ENCODE peak calls at places on chromosomes 4 and X, in nine cellular contexts. One of them, this sample, is unnamed.

GRCh38 chr4:35800669-35801068 is 443.6 kb downstream of the ARAP2 start:
- DNase-seq in kidney: peak
- DNase-seq in neural progenitor cell: no peak
- DNase-seq in adipocyte: no peak
- DNase-seq in PC-3: no peak
- DNase-seq in GM23248: no peak
- DNase-seq in astrocyte: no peak
- DNase-seq in endodermal cell: no peak
- DNase-seq in fibroblast of lung: no peak
- DNase-seq in this sample: no peak

GRCh38 chr4:125728568-125728967 is 413.8 kb downstream of the FAT4 start:
- DNase-seq in kidney: no peak
- DNase-seq in neural progenitor cell: peak
- DNase-seq in adipocyte: peak
- DNase-seq in PC-3: peak
- DNase-seq in GM23248: peak
- DNase-seq in astrocyte: peak
- DNase-seq in endodermal cell: peak
- DNase-seq in fibroblast of lung: peak
- DNase-seq in this sample: no peak

GRCh38 chr4:141680060-141680459 is 43.7 kb downstream of the IL15 start:
- DNase-seq in kidney: no peak
- DNase-seq in neural progenitor cell: no peak
- DNase-seq in adipocyte: no peak
- DNase-seq in PC-3: no peak
- DNase-seq in GM23248: no peak
- DNase-seq in astrocyte: no peak
- DNase-seq in endodermal cell: no peak
- DNase-seq in fibroblast of lung: no peak
- DNase-seq in this sample: no peak

GRCh38 chr4:153655004-153655541 is 29.0 kb upstream of the TLR2 start:
- DNase-seq in kidney: no peak
- DNase-seq in neural progenitor cell: no peak
- DNase-seq in adipocyte: no peak
- DNase-seq in PC-3: no peak
- DNase-seq in GM23248: no peak
- DNase-seq in astrocyte: no peak
- DNase-seq in endodermal cell: no peak
- DNase-seq in fibroblast of lung: no peak
- DNase-seq in this sample: no peak

GRCh38 chr4:185426960-185427688 is 1.4 kb upstream of the UFSP2 start:
- DNase-seq in kidney: peak
- DNase-seq in neural progenitor cell: no peak
- DNase-seq in adipocyte: no peak
- DNase-seq in PC-3: no peak
- DNase-seq in GM23248: no peak
- DNase-seq in astrocyte: no peak
- DNase-seq in endodermal cell: no peak
- DNase-seq in fibroblast of lung: no peak
- DNase-seq in this sample: no peak

GRCh38 chr4:126455865-126456264 is 1141.1 kb downstream of the FAT4 start:
- DNase-seq in kidney: no peak
- DNase-seq in neural progenitor cell: no peak
- DNase-seq in adipocyte: no peak
- DNase-seq in PC-3: no peak
- DNase-seq in GM23248: no peak
- DNase-seq in astrocyte: no peak
- DNase-seq in endodermal cell: no peak
- DNase-seq in fibroblast of lung: no peak
- DNase-seq in this sample: no peak

GRCh38 chrX:50211510-50211909 is 6.9 kb downstream of the CCNB3 start:
- DNase-seq in kidney: no peak
- DNase-seq in neural progenitor cell: peak
- DNase-seq in adipocyte: peak
- DNase-seq in PC-3: peak
- DNase-seq in GM23248: peak
- DNase-seq in astrocyte: no peak
- DNase-seq in endodermal cell: peak
- DNase-seq in fibroblast of lung: no peak
- DNase-seq in this sample: no peak

GRCh38 chr4:7890635-7891393 is 48.8 kb downstream of the AFAP1 start:
- DNase-seq in kidney: no peak
- DNase-seq in neural progenitor cell: no peak
- DNase-seq in adipocyte: peak
- DNase-seq in PC-3: peak
- DNase-seq in GM23248: peak
- DNase-seq in astrocyte: peak
- DNase-seq in endodermal cell: no peak
- DNase-seq in fibroblast of lung: peak
- DNase-seq in this sample: no peak

DNA sequence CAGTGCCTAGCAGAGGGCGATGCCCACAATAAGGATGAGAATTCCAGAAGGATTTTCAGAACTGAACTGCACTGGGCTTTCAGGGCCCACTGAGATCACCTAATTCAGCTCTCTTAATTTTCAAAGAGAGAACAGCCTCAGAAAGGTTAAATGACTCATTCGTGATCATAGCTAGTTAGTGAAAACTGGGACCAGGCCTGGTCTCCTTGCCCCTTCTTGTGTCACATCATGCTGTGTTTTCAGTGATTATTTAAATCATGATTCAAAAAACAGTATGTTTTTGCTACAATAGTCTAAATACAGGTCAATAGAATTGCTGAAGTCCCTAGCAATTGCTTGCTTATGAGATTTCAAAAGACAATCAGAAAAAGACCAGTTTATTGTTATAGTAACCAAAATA is 136.4 kb upstream of the PLAC1 start:
- DNase-seq in kidney: no peak
- DNase-seq in neural progenitor cell: no peak
- DNase-seq in adipocyte: no peak
- DNase-seq in PC-3: peak
- DNase-seq in GM23248: peak
- DNase-seq in astrocyte: no peak
- DNase-seq in endodermal cell: no peak
- DNase-seq in fibroblast of lung: no peak
- DNase-seq in this sample: no peak
- H3K9ac ChIP-seq in kidney: no peak
- H3K9ac ChIP-seq in neural progenitor cell: no peak
- H3K9ac ChIP-seq in adipocyte: no peak
- H3K9ac ChIP-seq in PC-3: no peak
- H3K9ac ChIP-seq in GM23248: peak
- H3K9ac ChIP-seq in astrocyte: no peak
- H3K9ac ChIP-seq in endodermal cell: no peak
- H3K9ac ChIP-seq in fibroblast of lung: no peak
- H3K9ac ChIP-seq in this sample: no peak

GRCh38 chr4:87679449-87680169 is 29.5 kb downstream of the DMP1 start:
- DNase-seq in kidney: no peak
- DNase-seq in neural progenitor cell: peak
- DNase-seq in adipocyte: peak
- DNase-seq in PC-3: peak
- DNase-seq in GM23248: peak
- DNase-seq in astrocyte: peak
- DNase-seq in endodermal cell: peak
- DNase-seq in fibroblast of lung: peak
- DNase-seq in this sample: no peak

GRCh38 chr4:87677731-87678130 is 27.7 kb downstream of the DMP1 start:
- DNase-seq in kidney: no peak
- DNase-seq in neural progenitor cell: no peak
- DNase-seq in adipocyte: no peak
- DNase-seq in PC-3: no peak
- DNase-seq in GM23248: no peak
- DNase-seq in astrocyte: no peak
- DNase-seq in endodermal cell: no peak
- DNase-seq in fibroblast of lung: no peak
- DNase-seq in this sample: no peak

GRCh38 chr4:87680271-87680670 is 30.2 kb downstream of the DMP1 start:
- DNase-seq in kidney: no peak
- DNase-seq in neural progenitor cell: peak
- DNase-seq in adipocyte: no peak
- DNase-seq in PC-3: no peak
- DNase-seq in GM23248: no peak
- DNase-seq in astrocyte: no peak
- DNase-seq in endodermal cell: no peak
- DNase-seq in fibroblast of lung: no peak
- DNase-seq in this sample: no peak
- H3K9ac ChIP-seq in kidney: no peak
- H3K9ac ChIP-seq in neural progenitor cell: no peak
- H3K9ac ChIP-seq in adipocyte: no peak
- H3K9ac ChIP-seq in PC-3: no peak
- H3K9ac ChIP-seq in GM23248: no peak
- H3K9ac ChIP-seq in astrocyte: no peak
- H3K9ac ChIP-seq in endodermal cell: no peak
- H3K9ac ChIP-seq in fibroblast of lung: no peak
- H3K9ac ChIP-seq in this sample: no peak

GRCh38 chr4:138561276-138561880 is 319.2 kb upstream of the SLC7A11 start:
- DNase-seq in kidney: peak
- DNase-seq in neural progenitor cell: no peak
- DNase-seq in adipocyte: no peak
- DNase-seq in PC-3: no peak
- DNase-seq in GM23248: no peak
- DNase-seq in astrocyte: no peak
- DNase-seq in endodermal cell: no peak
- DNase-seq in fibroblast of lung: no peak
- DNase-seq in this sample: no peak

GRCh38 chr4:138561906-138562305 is 319.8 kb upstream of the SLC7A11 start:
- DNase-seq in kidney: peak
- DNase-seq in neural progenitor cell: no peak
- DNase-seq in adipocyte: no peak
- DNase-seq in PC-3: no peak
- DNase-seq in GM23248: no peak
- DNase-seq in astrocyte: no peak
- DNase-seq in endodermal cell: no peak
- DNase-seq in fibroblast of lung: no peak
- DNase-seq in this sample: no peak

GRCh38 chr4:138560448-138560847 is 318.3 kb upstream of the SLC7A11 start:
- DNase-seq in kidney: no peak
- DNase-seq in neural progenitor cell: no peak
- DNase-seq in adipocyte: no peak
- DNase-seq in PC-3: no peak
- DNase-seq in GM23248: no peak
- DNase-seq in astrocyte: no peak
- DNase-seq in endodermal cell: peak
- DNase-seq in fibroblast of lung: no peak
- DNase-seq in this sample: no peak

GRCh38 chr4:138558886-138559285 is 316.7 kb upstream of the SLC7A11 start:
- DNase-seq in kidney: no peak
- DNase-seq in neural progenitor cell: no peak
- DNase-seq in adipocyte: peak
- DNase-seq in PC-3: no peak
- DNase-seq in GM23248: no peak
- DNase-seq in astrocyte: no peak
- DNase-seq in endodermal cell: no peak
- DNase-seq in fibroblast of lung: no peak
- DNase-seq in this sample: no peak

DNA sequence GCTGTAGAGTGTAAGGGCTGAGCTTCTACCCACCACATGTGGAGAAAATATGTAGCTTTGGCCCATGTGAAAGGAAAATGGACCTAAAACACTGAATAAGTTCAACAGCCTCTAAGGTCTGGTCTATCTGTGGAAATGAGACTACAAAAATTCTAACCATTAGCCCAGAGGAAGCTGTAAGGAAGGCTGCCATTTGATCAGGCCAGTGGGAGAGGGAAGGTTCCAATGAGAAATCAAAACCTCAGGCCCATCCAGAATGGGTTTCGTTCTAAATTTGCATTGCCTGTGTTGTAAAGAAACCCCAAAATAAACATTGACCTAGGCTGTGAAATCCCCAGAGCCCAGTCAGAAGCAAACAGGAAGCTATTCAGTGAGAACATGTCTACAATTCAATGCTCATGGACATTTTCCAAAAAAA is 320.4 kb upstream of the SLC7A11 start:
- DNase-seq in kidney: no peak
- DNase-seq in neural progenitor cell: no peak
- DNase-seq in adipocyte: no peak
- DNase-seq in PC-3: peak
- DNase-seq in GM23248: no peak
- DNase-seq in astrocyte: peak
- DNase-seq in endodermal cell: no peak
- DNase-seq in fibroblast of lung: peak
- DNase-seq in this sample: no peak
- H3K9ac ChIP-seq in kidney: no peak
- H3K9ac ChIP-seq in neural progenitor cell: no peak
- H3K9ac ChIP-seq in adipocyte: no peak
- H3K9ac ChIP-seq in PC-3: peak
- H3K9ac ChIP-seq in GM23248: no peak
- H3K9ac ChIP-seq in astrocyte: no peak
- H3K9ac ChIP-seq in endodermal cell: no peak
- H3K9ac ChIP-seq in fibroblast of lung: no peak
- H3K9ac ChIP-seq in this sample: no peak

GRCh38 chr4:173508386-173509002 is 21.5 kb downstream of the HAND2 start:
- DNase-seq in kidney: no peak
- DNase-seq in neural progenitor cell: peak
- DNase-seq in adipocyte: no peak
- DNase-seq in PC-3: no peak
- DNase-seq in GM23248: peak
- DNase-seq in astrocyte: no peak
- DNase-seq in endodermal cell: peak
- DNase-seq in fibroblast of lung: no peak
- DNase-seq in this sample: no peak

GRCh38 chr4:173505924-173506779 is 23.9 kb downstream of the HAND2 start:
- DNase-seq in kidney: no peak
- DNase-seq in neural progenitor cell: peak
- DNase-seq in adipocyte: peak
- DNase-seq in PC-3: peak
- DNase-seq in GM23248: peak
- DNase-seq in astrocyte: no peak
- DNase-seq in endodermal cell: peak
- DNase-seq in fibroblast of lung: no peak
- DNase-seq in this sample: peak

GRCh38 chr4:173509031-173510001 is 20.7 kb downstream of the HAND2 start:
- DNase-seq in kidney: no peak
- DNase-seq in neural progenitor cell: peak
- DNase-seq in adipocyte: peak
- DNase-seq in PC-3: no peak
- DNase-seq in GM23248: peak
- DNase-seq in astrocyte: peak
- DNase-seq in endodermal cell: peak
- DNase-seq in fibroblast of lung: peak
- DNase-seq in this sample: peak

GRCh38 chr4:173506780-173507211 is 23.2 kb downstream of the HAND2 start:
- DNase-seq in kidney: no peak
- DNase-seq in neural progenitor cell: peak
- DNase-seq in adipocyte: no peak
- DNase-seq in PC-3: no peak
- DNase-seq in GM23248: no peak
- DNase-seq in astrocyte: no peak
- DNase-seq in endodermal cell: peak
- DNase-seq in fibroblast of lung: no peak
- DNase-seq in this sample: no peak

DNA sequence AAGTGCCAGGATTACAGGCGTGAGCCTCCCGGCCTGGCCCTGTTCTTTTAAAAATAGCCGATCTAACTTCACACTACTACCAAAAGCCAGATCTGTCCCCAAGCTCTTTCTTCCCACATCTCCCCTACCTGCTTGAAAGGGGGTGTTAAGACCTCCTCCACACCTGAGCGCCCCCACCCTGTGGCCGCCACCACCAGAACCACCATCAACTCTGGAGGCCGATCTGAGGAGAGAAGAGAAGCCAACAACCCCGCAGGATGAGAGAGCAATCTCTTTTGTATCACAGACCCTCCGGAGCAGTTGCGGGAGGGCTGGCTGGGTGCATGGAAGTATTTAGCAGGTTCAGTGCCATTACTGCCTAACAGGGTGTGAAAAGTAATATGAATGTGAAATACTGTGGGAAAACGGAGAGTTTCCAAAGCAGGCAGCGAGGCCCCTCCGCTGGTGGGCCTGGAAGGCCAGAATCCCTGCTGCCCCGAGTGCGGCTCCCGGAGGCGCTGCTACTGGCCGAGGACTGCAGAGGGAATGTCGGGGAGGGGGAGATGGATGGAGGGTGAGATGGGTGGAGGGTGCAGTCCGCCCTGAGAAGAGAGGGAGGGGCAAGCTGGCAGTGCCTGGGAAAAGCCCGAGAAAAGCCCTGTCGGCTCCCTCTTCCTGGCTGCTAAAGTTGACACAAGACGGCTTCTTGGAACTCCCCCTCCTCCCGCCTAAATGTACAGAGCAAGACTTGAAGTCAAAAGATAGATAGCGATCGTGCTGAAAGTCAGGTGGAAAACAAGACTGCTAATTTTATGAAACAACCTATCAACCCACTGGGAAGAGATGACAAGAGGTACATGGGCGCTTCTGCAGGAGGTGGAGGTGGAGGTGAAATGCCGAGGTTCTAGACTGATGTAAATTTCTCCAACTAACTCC is 22.3 kb downstream of the HAND2 start:
- DNase-seq in kidney: no peak
- DNase-seq in neural progenitor cell: peak
- DNase-seq in adipocyte: no peak
- DNase-seq in PC-3: no peak
- DNase-seq in GM23248: no peak
- DNase-seq in astrocyte: no peak
- DNase-seq in endodermal cell: peak
- DNase-seq in fibroblast of lung: no peak
- DNase-seq in this sample: no peak
- H3K9ac ChIP-seq in kidney: no peak
- H3K9ac ChIP-seq in neural progenitor cell: no peak
- H3K9ac ChIP-seq in adipocyte: no peak
- H3K9ac ChIP-seq in PC-3: no peak
- H3K9ac ChIP-seq in GM23248: no peak
- H3K9ac ChIP-seq in astrocyte: no peak
- H3K9ac ChIP-seq in endodermal cell: no peak
- H3K9ac ChIP-seq in fibroblast of lung: no peak
- H3K9ac ChIP-seq in this sample: no peak

This sample was measured in colonic mucosa.